ENCODE peak calls at places on chromosomes 16 and 17, in eight cellular contexts. One of them, this sample, is unnamed.

GRCh38 chr16:3164121-3164991 is 23.6 kb upstream of the OR1F1 start:
- DNase-seq in GM10248: no peak
- DNase-seq in nephron progenitor cell: no peak
- DNase-seq in PC-9: no peak
- DNase-seq in HuH-7: no peak
- DNase-seq in A549: no peak
- DNase-seq in CD8-positive, alpha-beta memory T cell: no peak
- DNase-seq in uterus: no peak
- DNase-seq in this sample: no peak

GRCh38 chr17:17723354-17724261 is 42.4 kb downstream of the RAI1 start:
- DNase-seq in GM10248: peak
- DNase-seq in HuH-7: no peak
- DNase-seq in PC-9: no peak
- DNase-seq in uterus: no peak
- DNase-seq in A549: no peak
- DNase-seq in CD8-positive, alpha-beta memory T cell: peak
- DNase-seq in nephron progenitor cell: peak
- DNase-seq in this sample: no peak

GRCh38 chr17:72090108-72090507 is 30.7 kb upstream of the SOX9 start:
- DNase-seq in A549: no peak
- DNase-seq in CD8-positive, alpha-beta memory T cell: no peak
- DNase-seq in GM10248: no peak
- DNase-seq in PC-9: no peak
- DNase-seq in HuH-7: no peak
- DNase-seq in nephron progenitor cell: no peak
- DNase-seq in uterus: no peak
- DNase-seq in this sample: no peak

GRCh38 chr17:57921342-57921741 is 33.9 kb downstream of the CUEDC1 start:
- DNase-seq in CD8-positive, alpha-beta memory T cell: no peak
- DNase-seq in PC-9: no peak
- DNase-seq in GM10248: no peak
- DNase-seq in nephron progenitor cell: no peak
- DNase-seq in A549: no peak
- DNase-seq in HuH-7: no peak
- DNase-seq in uterus: peak
- DNase-seq in this sample: no peak

GRCh38 chr17:78414178-78415162 is 36.0 kb downstream of the PGS1 start:
- DNase-seq in HuH-7: no peak
- DNase-seq in PC-9: no peak
- DNase-seq in A549: no peak
- DNase-seq in CD8-positive, alpha-beta memory T cell: peak
- DNase-seq in GM10248: no peak
- DNase-seq in nephron progenitor cell: no peak
- DNase-seq in uterus: no peak
- DNase-seq in this sample: no peak

GRCh38 chr17:69356625-69357024 is 29.7 kb upstream of the ABCA5 start:
- DNase-seq in PC-9: no peak
- DNase-seq in HuH-7: no peak
- DNase-seq in nephron progenitor cell: no peak
- DNase-seq in GM10248: no peak
- DNase-seq in CD8-positive, alpha-beta memory T cell: no peak
- DNase-seq in uterus: no peak
- DNase-seq in A549: no peak
- DNase-seq in this sample: no peak

GRCh38 chr16:48053346-48053745 is 102.4 kb downstream of the ABCC12 start:
- DNase-seq in CD8-positive, alpha-beta memory T cell: no peak
- DNase-seq in HuH-7: no peak
- DNase-seq in nephron progenitor cell: peak
- DNase-seq in uterus: no peak
- DNase-seq in A549: no peak
- DNase-seq in PC-9: peak
- DNase-seq in GM10248: no peak
- DNase-seq in this sample: no peak

GRCh38 chr17:14813649-14814048 is 451.5 kb downstream of the PMP22 start:
- DNase-seq in PC-9: no peak
- DNase-seq in nephron progenitor cell: peak
- DNase-seq in GM10248: no peak
- DNase-seq in HuH-7: peak
- DNase-seq in A549: no peak
- DNase-seq in CD8-positive, alpha-beta memory T cell: peak
- DNase-seq in uterus: no peak
- DNase-seq in this sample: no peak

GRCh38 chr17:3845361-3845753 is 689 bp downstream of the NCBP3 start:
- DNase-seq in CD8-positive, alpha-beta memory T cell: no peak
- DNase-seq in HuH-7: no peak
- DNase-seq in PC-9: peak
- DNase-seq in GM10248: peak
- DNase-seq in nephron progenitor cell: no peak
- DNase-seq in uterus: no peak
- DNase-seq in A549: peak
- DNase-seq in this sample: no peak

GRCh38 chr16:71479420-71479819 is 9.7 kb downstream of the ZNF19 start:
- DNase-seq in A549: no peak
- DNase-seq in GM10248: no peak
- DNase-seq in nephron progenitor cell: peak
- DNase-seq in PC-9: no peak
- DNase-seq in uterus: no peak
- DNase-seq in CD8-positive, alpha-beta memory T cell: no peak
- DNase-seq in HuH-7: peak
- DNase-seq in this sample: no peak

GRCh38 chr17:45934044-45934979 is 40.0 kb downstream of the MAPT start:
- DNase-seq in nephron progenitor cell: no peak
- DNase-seq in PC-9: no peak
- DNase-seq in GM10248: no peak
- DNase-seq in CD8-positive, alpha-beta memory T cell: no peak
- DNase-seq in HuH-7: no peak
- DNase-seq in uterus: no peak
- DNase-seq in A549: no peak
- DNase-seq in this sample: no peak

GRCh38 chr16:66507731-66508239 is 42.1 kb downstream of the TK2 start:
- DNase-seq in GM10248: no peak
- DNase-seq in nephron progenitor cell: no peak
- DNase-seq in HuH-7: no peak
- DNase-seq in uterus: no peak
- DNase-seq in CD8-positive, alpha-beta memory T cell: no peak
- DNase-seq in PC-9: peak
- DNase-seq in A549: peak
- DNase-seq in this sample: no peak

GRCh38 chr17:17028059-17028877 is 14.0 kb upstream of the MPRIP start:
- DNase-seq in A549: peak
- DNase-seq in GM10248: no peak
- DNase-seq in HuH-7: peak
- DNase-seq in uterus: no peak
- DNase-seq in CD8-positive, alpha-beta memory T cell: no peak
- DNase-seq in PC-9: peak
- DNase-seq in nephron progenitor cell: peak
- DNase-seq in this sample: peak

GRCh38 chr17:63930951-63931575 is 1.1 kb downstream of the CD79B start:
- DNase-seq in nephron progenitor cell: peak
- DNase-seq in CD8-positive, alpha-beta memory T cell: peak
- DNase-seq in PC-9: no peak
- DNase-seq in A549: no peak
- DNase-seq in uterus: peak
- DNase-seq in HuH-7: no peak
- DNase-seq in GM10248: peak
- DNase-seq in this sample: no peak

GRCh38 chr16:12162151-12162559 is 185.6 kb downstream of the SNX29 start:
- DNase-seq in nephron progenitor cell: no peak
- DNase-seq in uterus: no peak
- DNase-seq in A549: no peak
- DNase-seq in PC-9: no peak
- DNase-seq in GM10248: no peak
- DNase-seq in CD8-positive, alpha-beta memory T cell: no peak
- DNase-seq in HuH-7: no peak
- DNase-seq in this sample: no peak

GRCh38 chr17:3873862-3874261 is 19.0 kb downstream of the CAMKK1 start:
- DNase-seq in PC-9: no peak
- DNase-seq in CD8-positive, alpha-beta memory T cell: no peak
- DNase-seq in HuH-7: no peak
- DNase-seq in GM10248: no peak
- DNase-seq in nephron progenitor cell: no peak
- DNase-seq in uterus: no peak
- DNase-seq in A549: no peak
- DNase-seq in this sample: no peak

GRCh38 chr17:77716289-77716929 is 242.1 kb upstream of the TNRC6C start:
- DNase-seq in uterus: no peak
- DNase-seq in nephron progenitor cell: no peak
- DNase-seq in A549: no peak
- DNase-seq in CD8-positive, alpha-beta memory T cell: no peak
- DNase-seq in HuH-7: no peak
- DNase-seq in PC-9: no peak
- DNase-seq in GM10248: no peak
- DNase-seq in this sample: no peak

GRCh38 chr16:17476414-17477259 is 5.9 kb upstream of the XYLT1 start:
- DNase-seq in nephron progenitor cell: peak
- DNase-seq in CD8-positive, alpha-beta memory T cell: peak
- DNase-seq in PC-9: no peak
- DNase-seq in HuH-7: peak
- DNase-seq in A549: peak
- DNase-seq in GM10248: peak
- DNase-seq in uterus: peak
- DNase-seq in this sample: peak

GRCh38 chr17:68792873-68793272 is 162.3 kb downstream of the ABCA8 start:
- DNase-seq in nephron progenitor cell: no peak
- DNase-seq in HuH-7: no peak
- DNase-seq in PC-9: no peak
- DNase-seq in CD8-positive, alpha-beta memory T cell: no peak
- DNase-seq in A549: no peak
- DNase-seq in GM10248: no peak
- DNase-seq in uterus: no peak
- DNase-seq in this sample: no peak

GRCh38 chr16:89689142-89689541 is 2.7 kb downstream of the CDK10 start:
- DNase-seq in uterus: no peak
- DNase-seq in HuH-7: no peak
- DNase-seq in nephron progenitor cell: no peak
- DNase-seq in GM10248: no peak
- DNase-seq in A549: no peak
- DNase-seq in CD8-positive, alpha-beta memory T cell: no peak
- DNase-seq in PC-9: no peak
- DNase-seq in this sample: no peak

GRCh38 chr17:80504671-80505413 is 28.4 kb upstream of the NPTX1 start:
- DNase-seq in CD8-positive, alpha-beta memory T cell: no peak
- DNase-seq in A549: peak
- DNase-seq in HuH-7: no peak
- DNase-seq in nephron progenitor cell: no peak
- DNase-seq in GM10248: no peak
- DNase-seq in uterus: no peak
- DNase-seq in PC-9: no peak
- DNase-seq in this sample: no peak